ENCODE peak calls at places on chromosomes 16 and 17, in seven cellular contexts. K is CD8-positive, alpha-beta memory T cell; U is foreskin fibroblast; Q is fibroblast of the aortic adventitia; B is cardiac muscle cell; C is A549; H is heart right ventricle. M is an unnamed sample.

GRCh38 chr16:88780100-88781062 is 4.6 kb downstream of the PIEZO1 start:
- DNase-seq in U (no peak), B (no peak), K (no peak), H (no peak), C (no peak), Q (no peak), M (no peak)

GRCh38 chr17:32258383-32259121 is 7.1 kb upstream of the RHBDL3 start:
- DNase-seq in Q (no peak), K (no peak), H (no peak), C (no peak), U (no peak), B (no peak), M (no peak)

GRCh38 chr17:40309031-40309937 is at the start of gene RARA:
- DNase-seq in K (peak), B (peak), Q (peak), U (no peak), C (peak), H (peak), M (no peak)

GRCh38 chr17:58315750-58316149 is 12.8 kb downstream of the TSPOAP1 start:
- DNase-seq in H (no peak), U (no peak), Q (no peak), B (no peak), K (no peak), C (no peak), M (no peak)

GRCh38 chr16:14958970-14959369 is 15.9 kb upstream of the PDXDC1 start:
- DNase-seq in C (no peak), Q (no peak), H (no peak), U (peak), K (no peak), B (no peak), M (no peak)

GRCh38 chr17:30950669-30951399 is 20.0 kb upstream of the RNF135 start:
- DNase-seq in Q (peak), H (peak), B (peak), C (peak), U (peak), K (no peak), M (no peak)

GRCh38 chr17:14672830-14673229 is 371.9 kb downstream of the HS3ST3B1 start:
- DNase-seq in B (peak), K (no peak), U (peak), H (no peak), C (no peak), Q (peak), M (peak)

GRCh38 chr16:15599303-15600070 is 43.5 kb downstream of the MARF1 start:
- DNase-seq in Q (no peak), H (no peak), C (no peak), B (no peak), U (no peak), K (no peak), M (no peak)

GRCh38 chr17:48729335-48730239 is 1.0 kb upstream of the HOXB13 start:
- DNase-seq in H (no peak), Q (no peak), B (no peak), K (no peak), C (no peak), U (no peak), M (no peak)
- H3K4me3 ChIP-seq in H (no peak), Q (no peak), B (peak), K (no peak), C (peak), U (peak), M (no peak)

DNA sequence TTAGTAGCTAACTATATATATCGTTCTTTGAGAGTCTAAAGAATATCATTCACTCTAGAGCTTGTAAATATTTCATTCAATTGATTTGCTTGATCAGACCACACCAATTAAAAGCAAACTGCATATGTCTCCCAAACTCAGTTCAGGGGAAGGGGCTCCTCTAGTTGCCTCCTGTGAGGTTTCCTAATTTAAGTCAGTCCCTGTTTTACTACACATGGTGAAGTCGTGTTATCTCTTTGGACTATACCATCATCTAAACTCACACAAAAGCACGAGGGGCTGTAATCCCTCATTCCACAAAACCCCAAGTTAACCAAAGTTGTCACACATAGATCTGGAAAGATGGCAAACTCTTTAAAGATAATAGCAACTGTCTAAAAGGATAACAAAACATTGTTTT is 11.6 kb downstream of the NACA2 start:
- DNase-seq in B (no peak), H (no peak), Q (no peak), U (no peak), K (no peak), C (no peak), M (no peak)
- H3K4me3 ChIP-seq in B (no peak), H (no peak), Q (no peak), U (no peak), K (no peak), C (no peak), M (no peak)

GRCh38 chr17:79366988-79367571 is 243.8 kb downstream of the RBFOX3 start:
- DNase-seq in U (no peak), C (no peak), K (no peak), Q (no peak), H (no peak), B (no peak), M (no peak)
- H3K4me3 ChIP-seq in U (no peak), C (no peak), K (no peak), Q (no peak), H (no peak), B (no peak), M (no peak)

GRCh38 chr17:28041844-28042656 is 427 bp upstream of the NLK start:
- DNase-seq in C (no peak), B (no peak), K (no peak), H (no peak), U (peak), Q (no peak), M (no peak)

GRCh38 chr17:28041068-28041843 is 1.2 kb upstream of the NLK start:
- DNase-seq in C (peak), U (peak), K (peak), B (peak), Q (peak), H (peak), M (peak)

GRCh38 chr17:28042657-28042720 is at the start of gene NLK:
- DNase-seq in B (no peak), Q (no peak), H (no peak), K (no peak), U (no peak), C (no peak), M (no peak)

GRCh38 chr17:28043296-28043695 is 819 bp downstream of the NLK start:
- DNase-seq in C (no peak), K (no peak), B (no peak), U (no peak), H (no peak), Q (no peak), M (no peak)

GRCh38 chr17:28042721-28043291 is 329 bp downstream of the NLK start:
- DNase-seq in Q (no peak), C (no peak), K (no peak), B (no peak), U (no peak), H (no peak), M (no peak)
- H3K4me3 ChIP-seq in Q (peak), C (peak), K (peak), B (peak), U (peak), H (peak), M (peak)

DNA sequence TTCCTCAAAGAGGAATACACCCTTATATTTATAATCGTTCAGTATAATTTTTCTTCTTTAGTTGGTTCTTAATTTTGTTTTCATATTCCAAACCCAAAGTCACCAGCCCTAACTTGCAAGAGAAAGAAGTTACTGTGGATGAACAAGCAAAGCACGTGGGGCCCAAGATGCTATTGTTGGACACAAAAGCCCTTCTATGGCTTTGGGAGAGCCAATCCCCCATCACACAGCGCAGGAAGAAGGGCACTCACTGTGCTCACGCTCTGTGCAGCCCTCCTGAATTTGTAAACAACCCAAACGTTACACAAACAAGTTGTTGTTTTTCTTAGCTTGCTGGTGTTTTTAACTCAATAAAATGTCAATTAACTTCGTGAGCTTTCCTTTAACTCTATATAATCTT is 22.5 kb downstream of the SPPL2C start:
- DNase-seq in B (no peak), C (no peak), K (no peak), U (no peak), Q (no peak), H (no peak), M (no peak)
- H3K4me3 ChIP-seq in B (no peak), C (no peak), K (no peak), U (no peak), Q (no peak), H (no peak), M (no peak)

GRCh38 chr16:46916980-46917379 is 32.8 kb downstream of the GPT2 start:
- DNase-seq in H (no peak), K (no peak), Q (no peak), B (no peak), C (peak), U (no peak), M (peak)

GRCh38 chr16:46918400-46918799 is 34.2 kb downstream of the GPT2 start:
- DNase-seq in U (no peak), B (no peak), H (no peak), K (no peak), Q (no peak), C (no peak), M (no peak)

GRCh38 chr16:46914556-46915201 is 30.5 kb downstream of the GPT2 start:
- DNase-seq in K (no peak), B (no peak), U (no peak), Q (no peak), C (no peak), H (no peak), M (no peak)

GRCh38 chr16:46918905-46919792 is 35.0 kb downstream of the GPT2 start:
- DNase-seq in K (no peak), Q (no peak), B (no peak), C (no peak), H (no peak), U (no peak), M (no peak)

GRCh38 chr16:46915483-46916025 is 31.4 kb downstream of the GPT2 start:
- DNase-seq in H (no peak), U (no peak), K (no peak), Q (no peak), C (no peak), B (no peak), M (no peak)
- H3K4me3 ChIP-seq in H (no peak), U (no peak), K (no peak), Q (no peak), C (no peak), B (no peak), M (no peak)

GRCh38 chr17:79842136-79842655 is 3.0 kb upstream of the CBX4 start:
- DNase-seq in C (no peak), K (no peak), U (no peak), H (no peak), B (no peak), Q (no peak), M (no peak)
- H3K4me3 ChIP-seq in C (no peak), K (peak), U (no peak), H (peak), B (no peak), Q (no peak), M (no peak)

GRCh38 chr16:85304337-85304736 is 192.1 kb upstream of the CIBAR2 start:
- DNase-seq in K (no peak), U (no peak), B (no peak), Q (no peak), H (no peak), C (no peak), M (no peak)

GRCh38 chr16:85301171-85301690 is 189.0 kb upstream of the CIBAR2 start:
- DNase-seq in Q (no peak), U (no peak), H (no peak), B (no peak), C (no peak), K (no peak), M (no peak)

GRCh38 chr16:85302018-85302847 is 190.0 kb upstream of the CIBAR2 start:
- DNase-seq in U (no peak), B (peak), C (no peak), H (no peak), Q (no peak), K (no peak), M (peak)

GRCh38 chr16:85303354-85303883 is 191.1 kb upstream of the CIBAR2 start:
- DNase-seq in K (peak), Q (no peak), U (no peak), C (peak), B (peak), H (peak), M (peak)

GRCh38 chr16:85302848-85303353 is 190.6 kb upstream of the CIBAR2 start:
- DNase-seq in B (no peak), C (no peak), U (no peak), K (no peak), H (no peak), Q (no peak), M (no peak)
- H3K4me3 ChIP-seq in B (no peak), C (peak), U (no peak), K (no peak), H (no peak), Q (no peak), M (no peak)

GRCh38 chr17:3961564-3962047 is 2.6 kb downstream of the ATP2A3 start:
- DNase-seq in U (no peak), C (no peak), K (peak), Q (no peak), H (no peak), B (no peak), M (peak)
- H3K4me3 ChIP-seq in U (no peak), C (no peak), K (peak), Q (no peak), H (no peak), B (no peak), M (peak)

DNA sequence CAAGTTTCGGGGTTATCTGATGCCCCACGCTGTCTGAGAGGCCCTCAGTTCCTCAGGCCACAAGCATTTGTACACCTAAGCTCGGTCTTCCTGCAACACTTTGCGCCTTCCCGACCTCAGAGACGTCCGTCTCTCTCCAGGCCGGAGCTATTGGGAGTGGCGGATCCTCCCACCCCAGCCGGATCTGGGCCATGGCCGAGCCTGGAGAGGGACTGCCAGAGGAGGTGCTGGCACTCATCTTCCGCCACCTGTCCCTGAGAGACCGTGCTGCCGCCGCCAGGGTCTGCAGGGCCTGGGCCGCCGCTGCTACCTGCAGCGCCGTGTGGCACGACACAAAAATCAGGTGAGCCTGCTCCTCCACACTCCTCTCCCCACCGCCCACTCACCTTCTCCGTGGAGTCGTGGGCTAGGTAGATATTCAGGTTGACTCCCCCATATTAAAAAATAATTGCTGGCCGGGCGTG is 1.9 kb downstream of the FBXL8 start:
- DNase-seq in Q (no peak), B (no peak), H (peak), U (no peak), C (no peak), K (no peak), M (no peak)
- H3K4me3 ChIP-seq in Q (peak), B (no peak), H (peak), U (peak), C (no peak), K (peak), M (no peak)